ENCODE peak calls at places on chromosomes 1 and 21, in five cellular contexts. Q is stimulated activated CD8-positive, alpha-beta memory T cell treated with anti-CD3 and anti-CD28 coated beads, Interleukin-15, amount 100 ng/mL, for 1 hour; T is brain microvascular endothelial cell; X is CMK; K is psoas muscle. M is an unnamed sample.

GRCh38 chr1:186078245-186078644 is 296.8 kb downstream of the TPR start:
- DNase-seq in T (no peak), Q (no peak), X (no peak), K (no peak), M (no peak)

GRCh38 chr1:90045853-90046563 is 51.1 kb downstream of the ZNF326 start:
- DNase-seq in X (no peak), K (no peak), Q (no peak), T (peak), M (no peak)

GRCh38 chr1:40394456-40395172 is 21.1 kb downstream of the SMAP2 start:
- DNase-seq in X (no peak), K (no peak), T (peak), Q (no peak), M (no peak)

GRCh38 chr1:17547271-17547670 is 7.8 kb downstream of the ARHGEF10L start:
- DNase-seq in X (no peak), K (no peak), T (no peak), Q (no peak), M (no peak)

GRCh38 chr1:219189021-219189824 is 15.5 kb downstream of the LYPLAL1 start:
- DNase-seq in T (no peak), K (no peak), Q (no peak), X (no peak), M (no peak)

GRCh38 chr21:37631319-37632117 is 264.9 kb downstream of the DYRK1A start:
- DNase-seq in X (no peak), K (no peak), T (no peak), Q (no peak), M (no peak)

GRCh38 chr1:54415986-54416385 is 9.8 kb upstream of the SSBP3 start:
- DNase-seq in Q (no peak), X (no peak), K (peak), T (no peak), M (no peak)

GRCh38 chr1:3261007-3261968 is 192.3 kb downstream of the PRDM16 start:
- DNase-seq in K (no peak), X (no peak), T (no peak), Q (no peak), M (peak)

GRCh38 chr1:37759451-37759850 is 5.5 kb downstream of the EPHA10 start:
- DNase-seq in T (no peak), X (no peak), Q (no peak), K (no peak), M (no peak)

GRCh38 chr1:20165522-20165951 is 20.4 kb upstream of the UBXN10 start:
- DNase-seq in T (peak), Q (no peak), X (no peak), K (no peak), M (no peak)

GRCh38 chr1:53362851-53363642 is 35.2 kb upstream of the LRP8 start:
- DNase-seq in K (no peak), X (no peak), Q (no peak), T (no peak), M (no peak)

GRCh38 chr1:228336308-228337030 is 70.2 kb downstream of the TRIM11 start:
- DNase-seq in K (peak), Q (no peak), X (no peak), T (no peak), M (no peak)

GRCh38 chr1:183185941-183186490 is at the start of gene LAMC2:
- DNase-seq in T (peak), Q (no peak), K (no peak), X (no peak), M (peak)

GRCh38 chr21:40847956-40848355 is 998 bp upstream of the DSCAM start:
- DNase-seq in K (no peak), T (no peak), Q (no peak), X (no peak), M (no peak)

GRCh38 chr1:33228935-33229487 is 27.3 kb upstream of the ZNF362 start:
- DNase-seq in K (no peak), T (peak), X (no peak), Q (no peak), M (no peak)

M was measured in right cardiac atrium.